ENCODE peak calls at places on chromosomes 5 and 9, in ten cellular contexts. W is head of caudate nucleus; Z is upper lobe of left lung; H is adrenal gland; J is EH; Y is MCF 10A; K is nucleus accumbens; V is fibroblast of the conjunctiva; L is stimulated activated CD8-positive, alpha-beta memory T cell treated with anti-CD3 and anti-CD28 coated beads, Interleukin-15, amount 100 ng/mL, for 48 hours; I is H7. T is an unnamed sample.

GRCh38 chr5:131587541-131587940 is 47.5 kb downstream of the RAPGEF6 start:
- DNase-seq in H (no peak), Y (peak; percentile 32), W (no peak), L (no peak), V (no peak), I (no peak), Z (no peak), J (peak; percentile 31), K (no peak), T (no peak)

GRCh38 chr9:130331573-130331972 is 66.0 kb downstream of the HMCN2 start:
- DNase-seq in J (peak; percentile 82), Z (no peak), Y (peak; percentile 15), V (peak; percentile 4), K (no peak), H (no peak), W (no peak), L (no peak), I (peak; percentile 56), T (no peak)

GRCh38 chr5:80761966-80762365 is 107.2 kb upstream of the DHFR start:
- DNase-seq in L (no peak), Y (no peak), V (no peak), I (no peak), H (no peak), Z (no peak), K (no peak), W (no peak), J (no peak), T (no peak)

GRCh38 chr5:1262381-1262780 is 32.5 kb downstream of the TERT start:
- DNase-seq in Z (no peak), K (no peak), Y (no peak), V (no peak), W (no peak), I (no peak), L (no peak), J (no peak), H (no peak), T (no peak)

GRCh38 chr5:178786859-178787499 is 56.5 kb upstream of the ZNF354A start:
- DNase-seq in W (no peak), J (peak; percentile 52), Z (peak; percentile 52), K (no peak), H (no peak), L (no peak), I (no peak), V (peak; percentile 4), Y (peak; percentile 96), T (no peak)

GRCh38 chr5:112109331-112109993 is 309.6 kb downstream of the EPB41L4A start:
- DNase-seq in L (no peak), Y (peak; percentile 87), K (no peak), V (peak; percentile 94), W (no peak), Z (peak; percentile 87), H (peak; percentile 51), I (peak; percentile 9), J (peak; percentile 58), T (no peak)

GRCh38 chr5:132591140-132591539 is 34.4 kb downstream of the RAD50 start:
- DNase-seq in K (no peak), Z (no peak), L (no peak), Y (no peak), W (no peak), H (no peak), V (no peak), I (no peak), J (peak; percentile 11), T (no peak)

GRCh38 chr5:10493884-10494283 is 52.2 kb downstream of the ROPN1L start:
- DNase-seq in H (no peak), Z (no peak), W (no peak), K (no peak), V (no peak), J (no peak), Y (no peak), L (no peak), I (no peak), T (no peak)

GRCh38 chr9:113261917-113262671 is 13.3 kb downstream of the CDC26 start:
- DNase-seq in H (no peak), V (no peak), K (no peak), I (no peak), L (no peak), J (peak; percentile 30), Z (no peak), W (no peak), Y (no peak), T (no peak)

GRCh38 chr5:33997331-33997983 is 10.4 kb downstream of the AMACR start:
- DNase-seq in L (no peak), Y (peak; percentile 79), H (peak; percentile 92), Z (peak; percentile 73), W (peak; percentile 64), K (peak; percentile 30), I (peak; percentile 58), J (peak; percentile 89), V (peak; percentile 85), T (no peak)

GRCh38 chr5:9431151-9431495 is 114.8 kb downstream of the SEMA5A start:
- DNase-seq in L (no peak), I (no peak), Y (no peak), V (no peak), H (no peak), W (no peak), J (no peak), K (no peak), Z (no peak), T (no peak)

GRCh38 chr5:177957241-177957640 is 38.8 kb downstream of the PROP1 start:
- DNase-seq in Z (no peak), H (no peak), W (no peak), L (no peak), V (no peak), K (no peak), I (peak; percentile 7), J (no peak), Y (no peak), T (no peak)

GRCh38 chr5:148864113-148864841 is 37.9 kb downstream of the ADRB2 start:
- DNase-seq in L (no peak), J (peak; percentile 76), Z (no peak), Y (no peak), K (no peak), V (no peak), H (no peak), I (no peak), W (no peak), T (no peak)

GRCh38 chr5:74640450-74641013 is at the start of gene ENC1:
- DNase-seq in L (peak; percentile 63), H (peak; percentile 80), K (peak; percentile 61), I (peak; percentile 91), V (peak; percentile 65), Z (peak; percentile 88), Y (peak; percentile 87), W (peak; percentile 83), J (peak; percentile 90), T (peak; percentile 82)

GRCh38 chr9:91341258-91341746 is 20.4 kb downstream of the AUH start:
- DNase-seq in K (no peak), W (no peak), Y (no peak), H (no peak), V (no peak), J (no peak), I (no peak), L (no peak), Z (no peak), T (no peak)

GRCh38 chr5:10374032-10374431 is 20.5 kb downstream of the MARCHF6 start:
- DNase-seq in W (no peak), Y (no peak), I (no peak), J (no peak), K (no peak), V (no peak), L (no peak), H (no peak), Z (no peak), T (no peak)

GRCh38 chr5:22965960-22966359 is 112.8 kb upstream of the CDH12 start:
- DNase-seq in I (no peak), Y (no peak), W (no peak), L (no peak), H (no peak), J (no peak), K (no peak), V (no peak), Z (no peak), T (no peak)

GRCh38 chr5:69276422-69277174 is 41.9 kb downstream of the CDK7 start:
- DNase-seq in K (no peak), Z (no peak), V (no peak), W (no peak), H (no peak), J (peak; percentile 85), L (no peak), Y (no peak), I (no peak), T (no peak)

GRCh38 chr5:15252331-15252730 is 247.6 kb upstream of the FBXL7 start:
- DNase-seq in V (no peak), J (peak; percentile 46), W (no peak), H (no peak), I (no peak), L (no peak), K (no peak), Z (no peak), Y (no peak), T (no peak)

GRCh38 chr9:87285183-87285582 is 212.5 kb upstream of the DAPK1 start:
- DNase-seq in I (no peak), K (no peak), H (peak; percentile 27), J (peak; percentile 48), Y (no peak), V (no peak), W (no peak), L (no peak), Z (no peak), T (no peak)

GRCh38 chr5:54944364-54944763 is 41.0 kb downstream of the ESM1 start:
- DNase-seq in V (peak; percentile 24), H (peak; percentile 48), Z (no peak), W (no peak), J (peak; percentile 62), Y (peak; percentile 50), K (no peak), L (no peak), I (peak; percentile 25), T (peak; percentile 60)

GRCh38 chr5:40233268-40233667 is 446.4 kb upstream of the PTGER4 start:
- DNase-seq in Y (no peak), Z (no peak), W (no peak), J (peak; percentile 55), V (no peak), I (no peak), H (no peak), L (no peak), K (no peak), T (no peak)

GRCh38 chr9:2066312-2067273 is 51.4 kb downstream of the SMARCA2 start:
- DNase-seq in Z (no peak), K (no peak), J (peak; percentile 79), H (peak; percentile 13), Y (no peak), L (no peak), I (peak; percentile 71), V (no peak), W (no peak), T (no peak)

GRCh38 chr5:124574521-124575436 is 171.7 kb downstream of the ZNF608 start:
- DNase-seq in I (no peak), L (no peak), J (no peak), V (no peak), H (no peak), Y (no peak), W (peak; percentile 60), Z (no peak), K (peak; percentile 21), T (no peak)

GRCh38 chr5:98503582-98503981 is 269.9 kb upstream of the RGMB start:
- DNase-seq in V (no peak), Y (no peak), I (no peak), H (no peak), L (no peak), W (no peak), J (no peak), Z (no peak), K (no peak), T (no peak)

GRCh38 chr5:98772415-98773213 is 849 bp upstream of the RGMB start:
- DNase-seq in Y (peak; percentile 90), W (peak; percentile 71), Z (peak; percentile 83), L (no peak), J (peak; percentile 93), I (peak; percentile 73), V (no peak), K (peak; percentile 80), H (peak; percentile 82), T (no peak)

GRCh38 chr5:146541956-146542849 is 26.2 kb upstream of the GPR151 start:
- DNase-seq in Z (peak; percentile 59), K (peak; percentile 34), W (peak; percentile 80), I (peak; percentile 45), J (peak; percentile 55), H (peak; percentile 80), Y (peak; percentile 78), V (peak; percentile 28), L (peak; percentile 54), T (peak; percentile 86)

GRCh38 chr5:73121109-73121443 is 701 bp downstream of the TMEM171 start:
- DNase-seq in I (no peak), W (no peak), H (no peak), L (no peak), Y (peak; percentile 30), K (no peak), Z (no peak), J (peak; percentile 49), V (no peak), T (no peak)